ENCODE peak calls at places on chromosomes 12 and 14, in four cellular contexts. One of them, this sample, is unnamed.
A peak's percentile ranks its signal among the peaks of the same experiment; 100 is the strongest.

GRCh38 chr12:51326762-51327439 is 2.9 kb upstream of the BIN2 start:
- DNase-seq in AG04450: no peak
- DNase-seq in lung: no peak
- DNase-seq in BJ: peak; percentile 26
- DNase-seq in this sample: peak; percentile 41

GRCh38 chr14:20755037-20755436 is 9.3 kb downstream of the EDDM3A start:
- DNase-seq in AG04450: no peak
- DNase-seq in lung: peak; percentile 49
- DNase-seq in BJ: no peak
- DNase-seq in this sample: no peak

GRCh38 chr14:103109789-103110415 is 13.4 kb upstream of the TNFAIP2 start:
- DNase-seq in AG04450: peak; percentile 65
- DNase-seq in lung: no peak
- DNase-seq in BJ: no peak
- DNase-seq in this sample: no peak

GRCh38 chr14:45868377-45868776 is 615.4 kb upstream of the MIS18BP1 start:
- DNase-seq in AG04450: no peak
- DNase-seq in lung: no peak
- DNase-seq in BJ: no peak
- DNase-seq in this sample: no peak

GRCh38 chr12:52327830-52328500 is 6.8 kb upstream of the KRT83 start:
- DNase-seq in AG04450: no peak
- DNase-seq in lung: no peak
- DNase-seq in BJ: no peak
- DNase-seq in this sample: no peak

GRCh38 chr14:94388027-94388895 is at the start of gene SERPINA1:
- DNase-seq in AG04450: no peak
- DNase-seq in lung: peak; percentile 72
- DNase-seq in BJ: no peak
- DNase-seq in this sample: no peak

GRCh38 chr12:125065753-125066570 is 727 bp downstream of the AACS start:
- DNase-seq in AG04450: no peak
- DNase-seq in lung: no peak
- DNase-seq in BJ: no peak
- DNase-seq in this sample: no peak

GRCh38 chr12:5803532-5803931 is 141.5 kb downstream of the ANO2 start:
- DNase-seq in AG04450: no peak
- DNase-seq in lung: no peak
- DNase-seq in BJ: no peak
- DNase-seq in this sample: no peak

GRCh38 chr12:64639466-64639865 is 29.2 kb downstream of the RASSF3 start:
- DNase-seq in AG04450: no peak
- DNase-seq in lung: no peak
- DNase-seq in BJ: no peak
- DNase-seq in this sample: no peak

GRCh38 chr14:22849212-22849819 is 12.9 kb downstream of the MMP14 start:
- DNase-seq in AG04450: no peak
- DNase-seq in lung: no peak
- DNase-seq in BJ: no peak
- DNase-seq in this sample: peak; percentile 66

GRCh38 chr14:71228711-71229110 is 321.5 kb downstream of the PCNX1 start:
- DNase-seq in AG04450: no peak
- DNase-seq in lung: no peak
- DNase-seq in BJ: no peak
- DNase-seq in this sample: no peak

GRCh38 chr14:103231376-103232019 is 102.5 kb upstream of the EIF5 start:
- DNase-seq in AG04450: no peak
- DNase-seq in lung: no peak
- DNase-seq in BJ: no peak
- DNase-seq in this sample: no peak

GRCh38 chr12:49763006-49763591 is 21.7 kb downstream of the TMBIM6 start:
- DNase-seq in AG04450: no peak
- DNase-seq in lung: peak; percentile 70
- DNase-seq in BJ: no peak
- DNase-seq in this sample: peak; percentile 80

GRCh38 chr14:24216345-24216699 is 456 bp upstream of the MDP1 start:
- DNase-seq in AG04450: no peak
- DNase-seq in lung: no peak
- DNase-seq in BJ: no peak
- DNase-seq in this sample: no peak
- H3K4me3 ChIP-seq in AG04450: peak overlapping the region; percentile 79
- H3K4me3 ChIP-seq in lung: no peak overlapping the region
- H3K4me3 ChIP-seq in BJ: peak overlapping the region; percentile 64
- H3K4me3 ChIP-seq in this sample: no peak overlapping the region

DNA sequence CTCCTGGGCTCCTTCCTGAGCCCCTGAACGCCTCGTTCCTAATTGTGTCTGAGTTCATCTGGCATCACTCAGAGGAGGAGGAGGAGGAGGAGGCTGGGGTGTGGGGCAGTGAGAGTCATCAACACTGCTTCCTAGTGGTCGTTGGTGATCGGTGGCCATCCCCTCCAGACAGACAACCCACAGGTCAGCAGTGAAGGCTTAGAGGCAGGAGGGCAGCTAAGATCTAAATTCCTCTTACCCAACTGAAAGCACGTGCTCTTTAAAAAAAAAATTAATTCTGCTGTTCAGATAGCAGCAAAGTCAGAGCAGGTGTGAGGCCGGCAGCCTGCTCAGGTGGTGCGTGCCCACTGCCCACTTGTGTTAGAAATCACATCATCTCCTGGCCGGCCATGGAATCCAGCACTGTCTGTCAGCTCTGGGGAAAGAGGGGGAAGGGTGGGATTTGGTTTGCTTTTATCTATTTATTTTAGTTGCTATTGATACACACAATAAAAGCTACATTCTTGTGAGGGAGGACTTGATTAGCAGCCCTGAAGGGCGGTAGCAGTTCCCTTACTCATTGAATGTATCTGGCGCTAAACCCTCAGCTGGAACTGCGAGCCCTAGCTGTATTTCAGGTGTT is 46.6 kb downstream of the PPP2R5C start:
- DNase-seq in AG04450: no peak
- DNase-seq in lung: no peak
- DNase-seq in BJ: no peak
- DNase-seq in this sample: no peak
- H3K4me3 ChIP-seq in AG04450: no peak overlapping the region
- H3K4me3 ChIP-seq in lung: no peak overlapping the region
- H3K4me3 ChIP-seq in BJ: no peak overlapping the region
- H3K4me3 ChIP-seq in this sample: no peak overlapping the region

DNA sequence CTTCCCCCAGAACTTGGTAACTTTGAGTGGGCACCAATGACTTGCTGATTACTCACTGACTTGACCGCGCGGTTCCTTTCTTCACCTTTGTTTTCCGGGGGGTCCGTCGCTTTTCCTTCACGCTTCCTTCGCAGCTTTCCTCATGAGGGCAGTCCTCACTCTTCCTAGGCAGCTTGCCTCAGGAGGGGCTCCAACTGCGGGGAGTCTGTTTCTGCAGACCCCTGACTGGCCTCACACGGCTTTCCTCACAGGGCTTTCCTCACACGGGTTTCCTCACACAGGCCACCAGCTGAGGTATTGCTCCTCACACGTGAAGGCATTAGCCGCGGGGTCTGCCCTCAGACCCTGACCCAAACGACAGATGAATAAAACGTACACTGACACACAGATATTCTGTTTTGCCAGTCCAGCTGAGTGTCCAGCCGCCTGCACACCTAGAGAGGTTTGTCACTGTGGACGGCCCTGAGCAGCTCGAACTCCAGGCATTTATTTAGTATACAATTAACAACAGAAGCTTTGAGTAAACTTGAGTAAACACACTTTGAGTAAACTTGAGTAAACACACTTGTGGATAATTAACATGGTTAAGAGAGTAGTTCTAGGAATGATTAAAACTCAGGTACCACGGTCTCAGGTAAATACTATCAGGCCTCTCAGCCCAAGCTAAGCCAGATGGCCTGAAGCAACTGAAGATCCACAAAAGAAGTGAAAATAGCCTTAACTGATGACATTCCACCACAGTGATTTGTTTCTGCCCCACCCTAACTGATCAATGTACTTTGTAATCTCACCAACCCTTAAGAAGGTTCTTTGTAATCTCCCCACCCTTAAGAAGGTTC is 16.1 kb upstream of the LYZ start:
- DNase-seq in AG04450: no peak
- DNase-seq in lung: no peak
- DNase-seq in BJ: no peak
- DNase-seq in this sample: no peak
- H3K4me3 ChIP-seq in AG04450: no peak overlapping the region
- H3K4me3 ChIP-seq in lung: no peak overlapping the region
- H3K4me3 ChIP-seq in BJ: no peak overlapping the region
- H3K4me3 ChIP-seq in this sample: peak overlapping the region; percentile 41

GRCh38 chr12:103373088-103373523 is 122.7 kb downstream of the C12orf42 start:
- DNase-seq in AG04450: no peak
- DNase-seq in lung: peak; percentile 29
- DNase-seq in BJ: no peak
- DNase-seq in this sample: no peak
- H3K4me3 ChIP-seq in AG04450: no peak overlapping the region
- H3K4me3 ChIP-seq in lung: no peak overlapping the region
- H3K4me3 ChIP-seq in BJ: no peak overlapping the region
- H3K4me3 ChIP-seq in this sample: no peak overlapping the region